ENCODE peak calls at places on chromosomes 13 and 19, in eight cellular contexts. A, O, K, W, R, X, F and M are unnamed samples. For H3K27me3 and H3K4me1, the result is how much of the 10 kb centered on the place peaks cover.

GRCh38 chr19:49850221-49850486 is 805 bp upstream of the PTOV1 start:
- ATAC-seq in A (no peak), O (peak), K (no peak), W (no peak), R (no peak), X (peak), F (no peak), M (no peak)

GRCh38 chr13:95391785-95392184 is 90.5 kb upstream of the ABCC4 start:
- ATAC-seq in A (no peak), O (no peak), K (no peak), W (no peak), R (no peak), X (no peak), F (no peak), M (no peak)

GRCh38 chr13:46303743-46304385 is 83.2 kb downstream of the RUBCNL start:
- ATAC-seq in A (no peak), O (no peak), K (peak), W (no peak), R (no peak), X (no peak), F (peak), M (no peak)

GRCh38 chr19:29867984-29868383 is 56.2 kb downstream of the CCNE1 start:
- ATAC-seq in A (no peak), O (no peak), K (no peak), W (no peak), R (no peak), X (no peak), F (no peak), M (no peak)

GRCh38 chr19:14369399-14370168 is 11.7 kb upstream of the ADGRE5 start:
- ATAC-seq in A (no peak), O (no peak), K (peak), W (no peak), R (no peak), X (peak), F (peak), M (peak)

GRCh38 chr13:79289557-79289956 is 116.5 kb downstream of the RBM26 start:
- ATAC-seq in A (no peak), O (no peak), K (peak), W (no peak), R (no peak), X (no peak), F (peak), M (no peak)

GRCh38 chr19:29831686-29832085 is 19.9 kb downstream of the CCNE1 start:
- ATAC-seq in A (peak), O (no peak), K (no peak), W (no peak), R (peak), X (no peak), F (no peak), M (no peak)

GRCh38 chr13:90974249-90974954 is 373.1 kb upstream of the MIR17HG start:
- ATAC-seq in A (no peak), O (peak), K (no peak), W (no peak), R (no peak), X (no peak), F (no peak), M (no peak)

GRCh38 chr13:113518080-113518803 is 27.7 kb upstream of the DCUN1D2 start:
- ATAC-seq in A (no peak), O (no peak), K (no peak), W (no peak), R (no peak), X (no peak), F (no peak), M (no peak)

GRCh38 chr19:4051175-4052101 is 15.3 kb downstream of the ZBTB7A start:
- ATAC-seq in A (peak), O (no peak), K (peak), W (peak), R (no peak), X (peak), F (peak), M (no peak)

GRCh38 chr13:110109140-110109783 is 197.7 kb downstream of the COL4A1 start:
- ATAC-seq in A (no peak), O (peak), K (no peak), W (no peak), R (peak), X (no peak), F (no peak), M (no peak)

GRCh38 chr13:33472446-33472845 is 186.9 kb upstream of the STARD13 start:
- ATAC-seq in A (no peak), O (no peak), K (no peak), W (no peak), R (no peak), X (no peak), F (no peak), M (no peak)

GRCh38 chr13:102856603-102857002 is 10.8 kb downstream of the ERCC5 start:
- ATAC-seq in A (no peak), O (no peak), K (no peak), W (no peak), R (no peak), X (no peak), F (no peak), M (no peak)

GRCh38 chr13:22111961-22112360 is 441.1 kb downstream of the FGF9 start:
- ATAC-seq in A (no peak), O (no peak), K (no peak), W (no peak), R (no peak), X (no peak), F (no peak), M (no peak)

GRCh38 chr13:109307027-109307426 is 479.4 kb downstream of the IRS2 start:
- ATAC-seq in A (no peak), O (no peak), K (no peak), W (no peak), R (no peak), X (no peak), F (no peak), M (no peak)

GRCh38 chr19:17266589-17266974 is 661 bp upstream of the BABAM1 start:
- ATAC-seq in A (no peak), O (peak), K (no peak), W (no peak), R (no peak), X (no peak), F (no peak), M (no peak)

DNA sequence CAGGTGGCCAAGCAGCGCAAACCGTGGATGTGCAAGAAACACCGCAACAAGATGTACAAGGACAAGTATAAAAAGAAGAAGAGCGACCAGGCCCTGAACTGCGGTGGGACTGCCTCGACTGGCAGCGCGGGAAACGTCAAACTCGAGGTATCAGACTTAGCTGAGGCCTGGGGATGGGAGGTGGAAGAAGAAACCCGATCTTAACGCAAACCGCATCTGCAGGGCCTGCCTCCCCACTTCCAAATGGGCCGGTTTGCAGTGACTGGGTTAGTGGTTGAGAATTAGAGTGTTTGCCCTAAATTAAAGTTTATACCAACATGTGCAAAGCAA is 754 bp downstream of the RFXAP start:
- ATAC-seq in A (peak), O (peak), K (peak), W (peak), R (peak), X (peak), F (peak), M (no peak)
- H3K27me3 ChIP-seq in A (under half), O (under half), K (under half), W (under half), R (under half), X (under half), F (under half), M (under half)

GRCh38 chr13:19959141-19959830 is 759 bp downstream of the ZMYM2 start:
- ATAC-seq in A (peak), O (peak), K (peak), W (peak), R (peak), X (peak), F (peak), M (no peak)
- TF ChIP-seq POLR2AphosphoS5 in A (no peak), O (no peak), K (peak), W (no peak), R (no peak), X (no peak), F (no peak), M (no peak)

DNA sequence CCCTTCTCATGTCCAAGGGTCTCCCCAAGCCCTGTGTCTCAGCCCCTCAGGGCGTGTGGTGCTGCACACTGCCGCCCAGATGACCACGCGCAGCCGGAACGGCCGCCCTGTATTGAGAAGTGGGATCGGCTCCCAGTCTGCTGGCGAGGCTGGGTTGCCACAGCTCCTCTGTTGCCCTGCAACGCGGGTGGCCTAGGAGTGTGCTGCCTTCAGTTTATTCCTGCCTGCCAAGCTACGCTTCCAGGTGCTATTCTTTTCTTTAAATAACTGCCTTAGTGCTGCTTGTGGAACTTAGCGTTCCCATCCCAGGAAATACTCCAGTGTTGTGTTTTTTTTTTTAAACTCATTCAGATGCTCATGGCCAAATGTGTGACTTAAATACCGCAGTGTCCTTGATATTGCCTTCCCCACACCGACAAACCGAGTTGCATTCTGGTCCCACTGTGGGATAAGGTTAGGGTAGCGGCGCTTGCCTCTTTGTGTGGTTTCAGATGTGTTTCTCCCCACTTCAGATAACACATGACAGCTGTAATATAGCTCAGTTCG is 16.6 kb downstream of the ACTN4 start:
- ATAC-seq in A (peak), O (no peak), K (no peak), W (no peak), R (no peak), X (peak), F (no peak), M (peak)
- H3K4me1 ChIP-seq in A (half or more), O (half or more), K (under half), W (half or more), R (half or more), X (half or more), F (half or more), M (half or more)

GRCh38 chr19:47423203-47423882 is 4.0 kb upstream of the MEIS3 start:
- ATAC-seq in A (no peak), O (no peak), K (no peak), W (no peak), R (no peak), X (no peak), F (no peak), M (no peak)

GRCh38 chr19:47421844-47422395 is 2.6 kb upstream of the MEIS3 start:
- ATAC-seq in A (no peak), O (peak), K (no peak), W (no peak), R (no peak), X (peak), F (no peak), M (no peak)

GRCh38 chr19:47421244-47421786 is 2.0 kb upstream of the MEIS3 start:
- ATAC-seq in A (no peak), O (no peak), K (peak), W (no peak), R (no peak), X (no peak), F (no peak), M (no peak)

GRCh38 chr19:47419789-47420188 is 462 bp upstream of the MEIS3 start:
- ATAC-seq in A (no peak), O (no peak), K (no peak), W (no peak), R (no peak), X (no peak), F (no peak), M (no peak)

DNA sequence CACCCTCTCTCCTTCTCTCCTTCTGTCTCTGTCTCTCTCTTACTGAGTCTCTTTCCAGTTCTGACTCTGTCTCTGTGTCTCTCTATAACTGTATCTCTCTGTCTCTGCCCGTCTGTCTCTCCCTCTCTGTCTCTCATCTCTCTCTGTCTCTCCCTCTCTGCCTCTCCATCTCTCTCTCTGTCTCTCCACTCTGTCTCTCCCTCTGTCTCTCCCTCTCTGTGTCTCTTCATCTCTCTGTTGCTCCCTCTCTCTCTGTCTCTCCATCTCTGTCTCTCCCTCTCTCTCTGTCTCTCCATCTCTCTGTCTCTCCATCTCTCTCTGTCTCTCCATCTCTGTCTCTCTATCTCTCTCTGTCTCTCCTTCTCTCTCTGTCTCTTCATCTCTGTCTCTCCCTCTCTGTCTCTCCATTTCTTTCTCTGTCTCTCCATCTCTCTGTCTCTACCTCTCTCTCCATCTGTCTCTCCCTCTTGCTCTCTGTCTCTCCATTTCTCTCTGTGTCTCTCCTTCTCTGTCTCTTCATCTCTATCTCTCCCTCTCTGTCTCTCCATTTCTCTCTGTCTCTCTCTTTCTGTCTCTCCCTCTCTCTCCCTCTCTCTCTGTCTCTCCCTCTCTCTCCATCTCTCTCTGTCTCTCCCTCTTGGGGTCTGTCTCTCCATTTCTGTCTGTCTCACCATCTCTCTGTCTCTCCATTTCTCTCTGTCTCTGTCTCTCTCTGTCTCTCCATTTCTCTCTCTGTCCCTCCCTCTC is 3.3 kb upstream of the MEIS3 start:
- ATAC-seq in A (no peak), O (no peak), K (no peak), W (no peak), R (no peak), X (no peak), F (no peak), M (no peak)
- H3K27me3 ChIP-seq in A (under half), O (half or more), K (under half), W (half or more), R (under half), X (under half), F (under half), M (half or more)

GRCh38 chr19:5690125-5690954 is at the start of gene RPL36:
- ATAC-seq in A (peak), O (peak), K (peak), W (peak), R (peak), X (peak), F (peak), M (peak)

GRCh38 chr19:5691930-5692784 is 2.1 kb downstream of the RPL36 start:
- ATAC-seq in A (no peak), O (no peak), K (no peak), W (no peak), R (peak), X (peak), F (no peak), M (no peak)

GRCh38 chr19:5692785-5693194 is 2.7 kb downstream of the RPL36 start:
- ATAC-seq in A (peak), O (no peak), K (no peak), W (no peak), R (no peak), X (peak), F (no peak), M (no peak)

GRCh38 chr19:5690955-5691204 is 785 bp downstream of the RPL36 start:
- ATAC-seq in A (no peak), O (no peak), K (no peak), W (peak), R (no peak), X (peak), F (no peak), M (no peak)

DNA sequence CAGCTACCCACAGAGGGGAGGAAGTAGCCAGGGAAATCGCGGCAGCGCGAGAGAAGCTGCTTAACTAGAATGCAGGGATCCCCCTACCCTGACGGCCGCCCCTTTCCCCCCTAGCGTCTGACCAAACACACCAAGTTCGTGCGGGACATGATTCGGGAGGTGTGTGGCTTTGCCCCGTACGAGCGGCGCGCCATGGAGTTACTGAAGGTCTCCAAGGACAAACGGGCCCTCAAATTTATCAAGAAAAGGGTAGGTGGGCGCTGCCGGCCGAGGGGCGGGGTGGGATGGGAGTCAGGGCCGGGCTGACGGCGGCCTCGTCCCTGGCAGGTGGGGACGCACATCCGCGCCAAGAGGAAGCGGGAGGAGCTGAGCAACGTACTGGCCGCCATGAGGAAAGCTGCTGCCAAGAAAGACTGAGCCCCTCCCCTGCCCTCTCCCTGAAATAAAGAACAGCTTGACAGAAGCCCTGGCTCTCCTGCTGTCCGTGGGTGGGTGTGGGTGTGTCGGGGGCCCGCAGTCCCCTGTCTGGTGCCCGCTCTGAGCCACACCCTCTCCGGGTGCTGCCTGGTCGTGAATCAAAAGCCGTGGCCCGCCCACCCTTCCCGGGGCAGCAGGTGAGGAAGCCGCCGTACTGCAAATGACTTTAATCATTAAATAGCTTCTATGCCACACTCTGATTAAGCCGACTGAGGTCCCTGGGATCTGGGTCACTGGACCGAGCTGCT is 1.3 kb downstream of the RPL36 start:
- ATAC-seq in A (peak), O (no peak), K (no peak), W (no peak), R (no peak), X (peak), F (no peak), M (no peak)
- TF ChIP-seq POLR2AphosphoS5 in A (no peak), O (peak), K (peak), W (no peak), R (peak), X (peak), F (no peak), M (peak)

GRCh38 chr19:1466461-1467227 is 12.4 kb downstream of the C19orf25 start:
- ATAC-seq in A (no peak), O (no peak), K (no peak), W (no peak), R (no peak), X (no peak), F (no peak), M (no peak)

GRCh38 chr19:1467512-1468273 is 11.3 kb downstream of the C19orf25 start:
- ATAC-seq in A (no peak), O (peak), K (no peak), W (no peak), R (no peak), X (no peak), F (no peak), M (no peak)

GRCh38 chr19:1468274-1469199 is 10.5 kb downstream of the C19orf25 start:
- ATAC-seq in A (no peak), O (peak), K (peak), W (peak), R (peak), X (no peak), F (no peak), M (no peak)

GRCh38 chr19:1466018-1466460 is 13.0 kb downstream of the C19orf25 start:
- ATAC-seq in A (no peak), O (no peak), K (no peak), W (no peak), R (no peak), X (no peak), F (no peak), M (no peak)

DNA sequence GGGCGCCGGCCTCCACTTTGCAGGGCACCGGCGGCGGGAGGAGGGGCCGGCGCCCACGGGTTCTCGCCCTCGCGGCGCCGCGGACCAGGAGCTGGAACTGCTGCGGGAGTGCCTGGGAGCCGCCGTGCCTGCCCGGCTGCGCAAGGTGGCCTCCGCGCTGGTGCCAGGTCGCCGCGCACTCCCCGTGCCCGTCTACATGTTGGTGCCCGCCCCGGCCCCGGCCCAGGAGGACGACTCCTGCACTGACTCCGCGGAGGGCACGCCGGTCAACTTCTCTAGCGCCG is 11.8 kb downstream of the C19orf25 start:
- ATAC-seq in A (no peak), O (no peak), K (no peak), W (no peak), R (no peak), X (no peak), F (no peak), M (no peak)
- H3K4me1 ChIP-seq in A (under half), O (under half), K (under half), W (under half), R (under half), X (under half), F (half or more), M (half or more)